ENCODE peak calls at places on chromosomes 16 and 17, in five cellular contexts. N is PC-3, Z is fibroblast of villous mesenchyme, J is body of pancreas, K is cardiac fibroblast. C is an unnamed sample.

GRCh38 chr17:77437747-77438146 is 297.0 kb downstream of the SEC14L1 start:
- DNase-seq in N (no peak), Z (no peak), J (no peak), K (no peak), C (no peak)

GRCh38 chr17:57404073-57404472 is 147.8 kb downstream of the MSI2 start:
- DNase-seq in N (peak; percentile 26), Z (no peak), J (no peak), K (no peak), C (no peak)

GRCh38 chr16:57374067-57374534 is 1.8 kb downstream of the CX3CL1 start:
- DNase-seq in N (no peak), Z (peak; percentile 42), J (no peak), K (peak; percentile 16), C (no peak)

GRCh38 chr16:74817851-74818250 is 43.2 kb upstream of the FA2H start:
- DNase-seq in N (no peak), Z (no peak), J (no peak), K (no peak), C (no peak)

GRCh38 chr17:80220709-80221215 is 535 bp downstream of the SLC26A11 start:
- DNase-seq in N (no peak), Z (peak; percentile 15), J (peak; percentile 38), K (peak; percentile 3), C (no peak)

GRCh38 chr16:77897831-77898540 is 109.6 kb downstream of the VAT1L start:
- DNase-seq in N (no peak), Z (peak; percentile 91), J (no peak), K (no peak), C (no peak)

GRCh38 chr16:12639044-12639443 is 164.6 kb downstream of the CPPED1 start:
- DNase-seq in N (no peak), Z (peak; percentile 35), J (no peak), K (peak; percentile 84), C (no peak)

GRCh38 chr17:82283208-82283749 is 9.8 kb upstream of the CSNK1D start:
- DNase-seq in N (peak; percentile 84), Z (peak; percentile 85), J (no peak), K (peak; percentile 87), C (no peak)

GRCh38 chr16:78993342-78993741 is 607.2 kb downstream of the MAF start:
- DNase-seq in N (no peak), Z (no peak), J (no peak), K (no peak), C (no peak)

GRCh38 chr17:79866791-79867190 is 27.6 kb upstream of the CBX4 start:
- DNase-seq in N (no peak), Z (no peak), J (no peak), K (no peak), C (no peak)

GRCh38 chr17:79473111-79473835 is 137.6 kb downstream of the RBFOX3 start:
- DNase-seq in N (peak; percentile 28), Z (no peak), J (no peak), K (no peak), C (no peak)

GRCh38 chr16:78211951-78212350 is 112.5 kb downstream of the WWOX start:
- DNase-seq in N (peak; percentile 85), Z (no peak), J (peak; percentile 10), K (no peak), C (no peak)

GRCh38 chr17:58520843-58521430 is 6.5 kb upstream of the MTMR4 start:
- DNase-seq in N (peak; percentile 32), Z (no peak), J (peak; percentile 12), K (peak; percentile 30), C (no peak)

GRCh38 chr17:66507103-66507923 is 204.9 kb downstream of the PRKCA start:
- DNase-seq in N (peak; percentile 83), Z (peak; percentile 76), J (peak; percentile 27), K (peak; percentile 85), C (no peak)

GRCh38 chr17:13925579-13925978 is 143.7 kb upstream of the COX10 start:
- DNase-seq in N (peak; percentile 53), Z (no peak), J (no peak), K (no peak), C (no peak)
- TF ChIP-seq CTCF in N (peak; percentile 66), Z (peak; percentile 27), J (no peak), K (no peak), C (no peak)

DNA sequence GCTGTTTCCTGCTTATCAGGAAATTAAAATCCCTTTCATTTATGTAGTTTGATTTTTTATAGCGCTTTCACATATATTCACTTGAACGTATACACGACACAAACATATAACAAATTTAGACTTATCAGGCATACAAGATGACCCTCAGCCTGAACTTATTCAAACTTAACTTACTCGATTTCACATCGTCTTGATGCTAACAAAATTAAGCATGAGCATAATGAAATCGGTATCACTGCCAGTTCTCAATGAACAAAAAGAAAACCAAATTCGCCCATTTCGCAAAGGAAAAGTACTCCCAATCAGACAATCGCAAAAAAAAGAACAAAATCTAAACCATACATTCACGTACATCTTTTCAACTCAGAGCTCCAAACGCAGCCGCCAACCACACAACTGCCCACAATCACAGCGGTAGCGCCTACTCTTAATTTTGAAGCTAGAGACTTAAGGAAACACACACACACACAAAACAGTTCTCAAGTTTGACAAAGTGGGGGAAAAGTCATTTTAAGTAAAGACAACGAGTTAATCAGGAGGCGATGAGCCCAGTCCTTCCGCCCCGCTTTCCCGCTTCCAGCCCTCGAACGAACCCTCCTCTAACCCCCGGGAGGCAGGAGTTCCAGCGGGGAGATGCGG is 1.0 kb downstream of the GJC1 start:
- DNase-seq in N (peak; percentile 47), Z (peak; percentile 45), J (no peak), K (peak; percentile 50), C (no peak)
- H3K4me3 ChIP-seq in N (peak overlapping the region; percentile 75), Z (peak overlapping the region; percentile 85), J (peak overlapping the region; percentile 10), K (peak overlapping the region; percentile 69), C (peak overlapping the region; percentile 70)

DNA sequence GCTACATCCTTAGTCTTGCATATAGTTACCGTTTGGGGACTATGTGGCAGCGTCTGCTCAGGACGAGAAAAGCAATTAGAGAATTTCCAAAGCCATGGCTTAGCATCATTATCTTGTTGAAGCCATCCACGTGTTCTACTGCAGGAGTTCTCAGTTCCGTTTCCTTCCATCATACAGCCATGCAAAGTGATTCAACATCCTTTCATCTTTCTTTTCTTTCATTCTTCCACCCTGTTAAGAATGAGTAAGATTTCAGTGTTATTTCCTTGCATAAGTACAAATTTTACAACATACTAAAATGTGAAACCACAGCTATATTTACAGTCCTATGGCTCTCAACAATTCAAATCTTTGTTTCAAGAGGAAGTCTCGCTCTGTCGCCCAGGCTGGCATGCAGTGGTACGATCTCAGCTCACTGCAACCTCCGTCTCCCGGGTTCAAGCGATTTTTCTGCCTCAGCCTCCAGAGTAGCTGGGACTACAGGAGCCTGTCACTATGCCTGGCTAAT is 3.8 kb downstream of the MARF1 start:
- DNase-seq in N (no peak), Z (no peak), J (no peak), K (no peak), C (no peak)
- TF ChIP-seq CTCF in N (no peak), Z (no peak), J (no peak), K (no peak), C (no peak)

GRCh38 chr16:88940196-88941050 is 36.6 kb downstream of the CBFA2T3 start:
- DNase-seq in N (no peak), Z (no peak), J (peak; percentile 81), K (no peak), C (no peak)
- H3K4me3 ChIP-seq in N (no peak overlapping the region), Z (no peak overlapping the region), J (peak overlapping the region; percentile 77), K (no peak overlapping the region), C (no peak overlapping the region)

GRCh38 chr17:8004899-8005298 is 2.5 kb downstream of the GUCY2D start:
- DNase-seq in N (no peak), Z (peak; percentile 43), J (no peak), K (peak; percentile 69), C (no peak)

GRCh38 chr17:8005951-8006730 is 3.7 kb downstream of the GUCY2D start:
- DNase-seq in N (no peak), Z (no peak), J (no peak), K (no peak), C (no peak)

GRCh38 chr17:8006836-8007680 is 4.6 kb downstream of the GUCY2D start:
- DNase-seq in N (no peak), Z (no peak), J (no peak), K (no peak), C (no peak)

GRCh38 chr17:8005357-8005756 is 2.9 kb downstream of the GUCY2D start:
- DNase-seq in N (no peak), Z (no peak), J (no peak), K (peak; percentile 23), C (no peak)

DNA sequence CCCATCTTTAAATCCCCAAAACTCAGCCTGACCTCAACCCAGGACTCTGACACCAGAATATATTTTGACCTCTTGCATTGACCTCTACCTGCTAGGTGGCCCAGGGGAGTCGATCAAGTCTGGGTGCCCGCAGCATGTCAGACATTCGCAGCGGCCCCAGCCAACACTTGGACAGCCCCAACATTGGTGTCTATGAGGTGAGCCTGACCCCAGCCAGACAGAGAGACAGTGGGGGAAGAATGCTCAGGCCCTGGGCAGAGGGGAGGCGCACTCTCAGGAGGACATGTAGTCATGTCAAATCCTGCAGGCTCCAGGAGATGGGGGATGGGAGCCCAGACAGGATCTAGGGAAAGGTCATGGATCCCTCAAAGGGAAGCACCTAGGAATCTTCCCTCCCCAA is 5.4 kb downstream of the GUCY2D start:
- DNase-seq in N (no peak), Z (no peak), J (no peak), K (no peak), C (no peak)
- TF ChIP-seq CTCF in N (no peak), Z (no peak), J (no peak), K (no peak), C (no peak)

DNA sequence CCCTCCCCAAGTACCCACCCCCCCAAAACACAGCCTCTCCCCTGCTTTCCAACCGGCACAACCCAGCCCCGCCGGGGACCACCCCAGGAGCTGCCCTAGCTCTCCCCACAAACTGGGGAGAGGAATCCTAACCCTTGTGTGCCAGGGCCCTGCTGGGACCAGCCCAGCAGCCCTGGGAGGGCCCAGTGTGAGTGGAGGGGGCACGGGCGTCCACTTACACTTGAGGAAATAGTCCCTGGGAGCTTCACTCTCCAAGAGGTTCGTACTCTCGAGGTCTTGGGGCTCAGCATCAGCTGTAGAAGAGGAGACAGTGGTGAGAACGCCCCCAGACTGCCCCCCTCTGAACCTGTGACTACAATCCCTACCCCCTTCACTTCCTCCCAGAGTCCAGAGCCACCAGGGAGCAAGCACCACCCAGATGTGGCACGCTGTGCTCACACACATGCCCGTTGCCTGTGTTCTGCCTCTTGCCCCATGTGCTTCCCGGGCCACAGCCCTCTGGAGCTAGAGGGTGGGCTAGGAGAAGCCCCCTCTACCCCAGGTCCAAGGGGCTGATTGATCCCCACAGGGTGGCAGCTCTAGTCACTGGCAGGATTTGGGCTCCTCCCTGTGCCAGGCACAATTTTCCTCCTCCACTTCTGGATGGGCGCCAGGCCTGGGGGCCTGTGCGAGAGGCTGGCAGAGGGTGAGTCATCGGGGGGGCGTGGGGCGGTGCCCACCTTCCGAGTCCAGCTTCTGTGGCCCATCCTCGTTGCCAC is 3.0 kb downstream of the TRIM47 start:
- DNase-seq in N (no peak), Z (no peak), J (peak; percentile 55), K (no peak), C (no peak)
- H3K4me3 ChIP-seq in N (peak overlapping the region; percentile 71), Z (no peak overlapping the region), J (no peak overlapping the region), K (no peak overlapping the region), C (peak overlapping the region; percentile 66)

GRCh38 chr16:71216714-71217113 is 13.8 kb downstream of the HYDIN start:
- DNase-seq in N (peak; percentile 6), Z (no peak), J (no peak), K (no peak), C (no peak)

GRCh38 chr16:71214771-71215381 is 15.6 kb downstream of the HYDIN start:
- DNase-seq in N (peak; percentile 14), Z (peak; percentile 10), J (no peak), K (peak; percentile 5), C (no peak)
- TF ChIP-seq CTCF in N (peak; percentile 36), Z (peak; percentile 29), J (no peak), K (no peak), C (peak; percentile 34)

GRCh38 chr17:41548844-41549595 is 20.9 kb upstream of the KRT19 start:
- DNase-seq in N (peak; percentile 91), Z (peak; percentile 89), J (peak; percentile 89), K (peak; percentile 87), C (no peak)
- H3K4me3 ChIP-seq in N (peak overlapping the region; percentile 50), Z (no peak overlapping the region), J (no peak overlapping the region), K (no peak overlapping the region), C (peak overlapping the region; percentile 10)